ENCODE peak calls at places on chromosomes 5 and 9, in six cellular contexts. One of them, this sample, is unnamed.

GRCh38 chr9:125432715-125433385 is 171.2 kb downstream of the GAPVD1 start:
- DNase-seq in HCT116: no peak
- DNase-seq in GM12878: no peak
- DNase-seq in HepG2: no peak
- DNase-seq in K562: no peak
- DNase-seq in SK-N-SH: no peak
- DNase-seq in this sample: no peak

GRCh38 chr5:159061186-159061796 is 38.4 kb downstream of the EBF1 start:
- DNase-seq in K562: peak
- DNase-seq in HepG2: no peak
- DNase-seq in GM12878: no peak
- DNase-seq in HCT116: no peak
- DNase-seq in SK-N-SH: peak
- DNase-seq in this sample: no peak

GRCh38 chr9:23702311-23702922 is 123.6 kb downstream of the ELAVL2 start:
- DNase-seq in K562: no peak
- DNase-seq in HCT116: no peak
- DNase-seq in SK-N-SH: peak
- DNase-seq in HepG2: no peak
- DNase-seq in GM12878: no peak
- DNase-seq in this sample: no peak

GRCh38 chr5:7659420-7659819 is 191.5 kb downstream of the CFAP90 start:
- DNase-seq in K562: no peak
- DNase-seq in HCT116: no peak
- DNase-seq in HepG2: no peak
- DNase-seq in GM12878: no peak
- DNase-seq in SK-N-SH: no peak
- DNase-seq in this sample: no peak

GRCh38 chr5:13403351-13403750 is 541.1 kb downstream of the DNAH5 start:
- DNase-seq in HepG2: no peak
- DNase-seq in SK-N-SH: no peak
- DNase-seq in HCT116: no peak
- DNase-seq in K562: no peak
- DNase-seq in GM12878: no peak
- DNase-seq in this sample: no peak

GRCh38 chr5:180821538-180821937 is 18.9 kb upstream of the MGAT1 start:
- DNase-seq in GM12878: no peak
- DNase-seq in K562: no peak
- DNase-seq in HepG2: no peak
- DNase-seq in HCT116: no peak
- DNase-seq in SK-N-SH: no peak
- DNase-seq in this sample: no peak

GRCh38 chr9:37732086-37732744 is 21.4 kb upstream of the TRMT10B start:
- DNase-seq in SK-N-SH: peak
- DNase-seq in K562: no peak
- DNase-seq in HepG2: no peak
- DNase-seq in HCT116: no peak
- DNase-seq in GM12878: no peak
- DNase-seq in this sample: no peak

GRCh38 chr9:93655621-93656425 is 79.4 kb downstream of the PHF2 start:
- DNase-seq in SK-N-SH: no peak
- DNase-seq in HCT116: no peak
- DNase-seq in K562: no peak
- DNase-seq in GM12878: no peak
- DNase-seq in HepG2: no peak
- DNase-seq in this sample: no peak

GRCh38 chr5:73066466-73066865 is 53.9 kb upstream of the TMEM171 start:
- DNase-seq in GM12878: no peak
- DNase-seq in SK-N-SH: no peak
- DNase-seq in K562: no peak
- DNase-seq in HepG2: no peak
- DNase-seq in HCT116: no peak
- DNase-seq in this sample: no peak

GRCh38 chr5:141618030-141618803 is 583 bp downstream of the DIAPH1 start:
- DNase-seq in K562: peak
- DNase-seq in HCT116: peak
- DNase-seq in GM12878: no peak
- DNase-seq in HepG2: peak
- DNase-seq in SK-N-SH: peak
- DNase-seq in this sample: peak

GRCh38 chr5:120614512-120614911 is 150.4 kb downstream of the PRR16 start:
- DNase-seq in HepG2: no peak
- DNase-seq in GM12878: no peak
- DNase-seq in HCT116: no peak
- DNase-seq in K562: no peak
- DNase-seq in SK-N-SH: no peak
- DNase-seq in this sample: no peak

GRCh38 chr5:75612211-75612579 is 942 bp downstream of the ANKDD1B start:
- DNase-seq in K562: no peak
- DNase-seq in SK-N-SH: no peak
- DNase-seq in HCT116: no peak
- DNase-seq in HepG2: no peak
- DNase-seq in GM12878: no peak
- DNase-seq in this sample: no peak
- H3K4me3 ChIP-seq in K562: no peak
- H3K4me3 ChIP-seq in SK-N-SH: no peak
- H3K4me3 ChIP-seq in HCT116: no peak
- H3K4me3 ChIP-seq in HepG2: peak
- H3K4me3 ChIP-seq in GM12878: no peak
- H3K4me3 ChIP-seq in this sample: peak

GRCh38 chr9:2465921-2466460 is 155.6 kb upstream of the VLDLR start:
- DNase-seq in HCT116: peak
- DNase-seq in HepG2: peak
- DNase-seq in SK-N-SH: no peak
- DNase-seq in K562: no peak
- DNase-seq in GM12878: peak
- DNase-seq in this sample: peak
- TF ChIP-seq REST in HCT116: no peak
- TF ChIP-seq REST in HepG2: no peak
- TF ChIP-seq REST in SK-N-SH: no peak
- TF ChIP-seq REST in K562: no peak
- TF ChIP-seq REST in GM12878: no peak
- TF ChIP-seq REST in this sample: no peak

GRCh38 chr9:137612741-137613142 is 6.1 kb upstream of the EHMT1 start:
- DNase-seq in HepG2: no peak
- DNase-seq in K562: no peak
- DNase-seq in SK-N-SH: no peak
- DNase-seq in GM12878: no peak
- DNase-seq in HCT116: no peak
- DNase-seq in this sample: no peak
- TF ChIP-seq RAD21 in HepG2: no peak
- TF ChIP-seq RAD21 in K562: no peak
- TF ChIP-seq RAD21 in SK-N-SH: no peak
- TF ChIP-seq RAD21 in GM12878: no peak
- TF ChIP-seq RAD21 in HCT116: no peak
- TF ChIP-seq RAD21 in this sample: no peak

DNA sequence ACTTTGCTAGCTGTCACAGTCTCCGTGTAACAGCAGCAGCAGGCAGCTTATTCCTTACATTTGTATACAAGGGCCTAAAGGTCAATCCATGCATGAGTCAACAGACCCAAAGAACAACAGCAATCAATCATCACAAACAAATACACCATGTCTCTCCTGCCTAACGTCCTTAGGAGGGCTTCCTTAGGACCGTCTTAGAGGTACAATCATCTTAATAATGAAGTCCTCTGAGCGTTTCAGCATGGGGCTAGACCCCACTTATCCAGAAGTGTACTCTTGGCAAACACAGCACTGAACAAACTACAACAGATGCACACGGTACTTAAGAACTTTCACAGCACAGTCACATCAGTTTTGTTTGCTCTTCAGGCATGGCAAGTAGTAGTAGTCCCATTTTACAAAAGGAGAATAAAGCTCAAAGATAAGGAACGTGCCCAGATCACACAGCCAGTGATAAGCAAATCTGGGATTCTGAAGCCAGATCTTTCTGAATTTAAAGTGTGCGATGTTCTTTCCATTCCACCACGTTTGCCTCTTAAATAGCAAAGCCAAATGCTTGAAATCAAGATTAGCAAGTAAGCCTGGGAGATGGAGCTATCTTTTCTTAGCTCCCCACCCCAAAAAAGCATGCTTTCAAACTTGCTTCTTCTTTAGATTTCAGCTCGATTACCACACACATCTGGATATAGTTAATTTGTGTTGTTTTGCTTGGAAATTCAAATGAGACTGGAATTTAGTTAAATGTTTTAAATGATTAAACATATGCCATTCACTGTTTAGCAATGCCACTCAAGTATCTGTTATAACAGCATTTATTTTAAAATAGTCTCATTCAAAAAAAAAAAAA is 24.2 kb downstream of the PSMB7 start:
- DNase-seq in HCT116: no peak
- DNase-seq in SK-N-SH: no peak
- DNase-seq in HepG2: peak
- DNase-seq in K562: peak
- DNase-seq in GM12878: no peak
- DNase-seq in this sample: peak
- H3K4me3 ChIP-seq in HCT116: no peak
- H3K4me3 ChIP-seq in SK-N-SH: no peak
- H3K4me3 ChIP-seq in HepG2: no peak
- H3K4me3 ChIP-seq in K562: no peak
- H3K4me3 ChIP-seq in GM12878: no peak
- H3K4me3 ChIP-seq in this sample: no peak

DNA sequence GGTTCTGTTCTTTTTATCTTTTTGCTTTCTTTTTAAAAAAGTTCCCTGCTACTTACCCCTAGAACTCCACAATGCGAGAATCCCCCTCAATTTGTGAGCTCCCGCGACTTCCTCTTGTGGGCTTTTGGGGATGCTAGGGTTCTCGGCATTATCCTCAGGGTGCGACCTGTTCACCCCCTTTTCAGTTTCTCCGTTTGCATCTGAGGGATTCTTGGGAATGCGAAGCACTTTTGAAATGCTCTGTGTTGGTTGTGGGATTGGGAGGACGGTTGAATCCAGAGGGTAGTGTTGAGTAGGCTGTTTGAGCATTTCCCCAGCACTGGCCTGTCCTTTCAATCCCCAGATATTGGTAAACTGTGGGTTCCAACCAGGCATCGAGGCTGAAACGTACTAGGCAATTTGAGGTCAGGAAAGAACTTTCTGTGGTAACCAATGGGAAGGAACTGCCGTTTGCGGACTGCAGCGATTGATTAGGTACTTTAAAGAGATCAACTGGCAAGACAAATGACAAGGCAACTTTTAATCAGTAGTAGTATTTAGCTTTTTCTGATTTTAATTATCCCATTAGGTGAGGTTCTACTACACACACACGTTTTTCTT is 415 bp downstream of the XRCC4 start:
- DNase-seq in HCT116: no peak
- DNase-seq in GM12878: no peak
- DNase-seq in K562: peak
- DNase-seq in HepG2: peak
- DNase-seq in SK-N-SH: no peak
- DNase-seq in this sample: no peak
- TF ChIP-seq REST in HCT116: no peak
- TF ChIP-seq REST in GM12878: no peak
- TF ChIP-seq REST in K562: no peak
- TF ChIP-seq REST in HepG2: no peak
- TF ChIP-seq REST in SK-N-SH: peak
- TF ChIP-seq REST in this sample: no peak

DNA sequence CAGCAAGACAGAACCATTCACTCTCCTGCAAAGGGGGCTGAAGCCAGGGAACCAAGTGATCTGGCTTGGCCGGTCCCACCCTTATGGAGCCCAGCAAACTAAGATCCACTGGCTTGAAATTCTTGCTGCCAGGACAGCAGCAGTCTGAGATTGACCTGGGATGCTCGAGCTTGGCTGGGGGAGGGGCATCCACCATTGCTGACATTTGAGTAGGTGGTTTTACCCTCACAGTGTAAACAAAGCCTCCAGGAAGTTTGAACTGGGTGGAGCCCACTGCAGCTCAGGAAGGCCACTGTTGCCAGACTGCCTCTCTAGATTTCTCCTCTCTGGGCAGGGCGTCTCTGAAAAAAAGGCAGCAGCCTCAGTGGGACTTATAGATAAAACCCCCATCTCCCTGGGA is 60.5 kb downstream of the TNFSF8 start:
- DNase-seq in HCT116: no peak
- DNase-seq in SK-N-SH: no peak
- DNase-seq in GM12878: no peak
- DNase-seq in HepG2: peak
- DNase-seq in K562: no peak
- DNase-seq in this sample: no peak
- TF ChIP-seq RAD21 in HCT116: no peak
- TF ChIP-seq RAD21 in SK-N-SH: no peak
- TF ChIP-seq RAD21 in GM12878: no peak
- TF ChIP-seq RAD21 in HepG2: no peak
- TF ChIP-seq RAD21 in K562: no peak
- TF ChIP-seq RAD21 in this sample: no peak

DNA sequence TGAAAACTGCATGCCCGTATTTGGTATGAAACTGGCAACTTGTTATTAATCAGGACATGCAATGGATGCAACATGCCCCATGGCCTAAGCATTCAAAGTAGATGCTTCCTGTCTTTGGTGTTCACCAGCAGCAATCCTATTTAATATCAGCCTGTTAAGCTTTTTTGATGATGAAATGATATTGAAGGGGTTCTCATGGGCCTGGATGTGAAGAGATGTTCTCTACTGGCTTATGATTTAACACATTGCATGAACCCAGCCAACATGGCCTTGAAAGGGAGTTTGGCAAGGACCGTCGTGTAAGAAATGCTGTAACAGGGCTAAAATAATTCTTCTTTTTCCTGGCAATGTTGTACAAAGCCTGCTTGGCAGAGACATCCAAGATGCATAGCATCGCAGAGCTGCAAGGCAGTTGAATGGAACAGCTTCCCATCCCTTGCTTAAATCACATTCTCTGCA is 111.2 kb downstream of the SMARCA2 start:
- DNase-seq in K562: no peak
- DNase-seq in GM12878: no peak
- DNase-seq in HepG2: no peak
- DNase-seq in HCT116: no peak
- DNase-seq in SK-N-SH: no peak
- DNase-seq in this sample: no peak
- H3K4me3 ChIP-seq in K562: no peak
- H3K4me3 ChIP-seq in GM12878: no peak
- H3K4me3 ChIP-seq in HepG2: no peak
- H3K4me3 ChIP-seq in HCT116: no peak
- H3K4me3 ChIP-seq in SK-N-SH: no peak
- H3K4me3 ChIP-seq in this sample: no peak

GRCh38 chr9:8917978-8918739 is 1118.6 kb upstream of the DMAC1 start:
- DNase-seq in HepG2: no peak
- DNase-seq in GM12878: no peak
- DNase-seq in SK-N-SH: no peak
- DNase-seq in K562: no peak
- DNase-seq in HCT116: no peak
- DNase-seq in this sample: no peak

DNA sequence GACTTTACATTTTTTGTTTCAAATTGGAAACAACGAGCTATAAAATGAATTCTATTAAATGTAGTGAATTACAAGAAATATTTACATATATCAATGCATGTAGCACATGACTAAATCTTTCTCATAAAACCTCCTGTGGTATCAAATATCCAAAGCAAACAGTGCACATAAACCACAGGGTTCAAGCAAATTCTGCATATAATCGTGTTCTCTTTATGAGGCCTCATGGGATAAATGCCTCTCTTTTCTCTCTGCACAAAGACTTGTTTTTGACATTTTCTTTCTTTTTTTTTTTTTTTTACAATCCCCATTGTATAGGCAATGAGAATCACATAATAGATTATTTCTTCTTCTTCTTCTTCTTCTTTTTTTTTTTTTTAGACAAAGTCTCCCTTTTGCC is 1117.2 kb upstream of the DMAC1 start:
- DNase-seq in HepG2: no peak
- DNase-seq in HCT116: no peak
- DNase-seq in SK-N-SH: no peak
- DNase-seq in K562: no peak
- DNase-seq in GM12878: no peak
- DNase-seq in this sample: no peak
- TF ChIP-seq REST in HepG2: no peak
- TF ChIP-seq REST in HCT116: no peak
- TF ChIP-seq REST in SK-N-SH: no peak
- TF ChIP-seq REST in K562: no peak
- TF ChIP-seq REST in GM12878: no peak
- TF ChIP-seq REST in this sample: no peak

GRCh38 chr9:96256800-96257199 is 45.2 kb downstream of the HSD17B3 start:
- DNase-seq in SK-N-SH: no peak
- DNase-seq in K562: peak
- DNase-seq in HCT116: peak
- DNase-seq in GM12878: no peak
- DNase-seq in HepG2: peak
- DNase-seq in this sample: no peak
- TF ChIP-seq RAD21 in SK-N-SH: no peak
- TF ChIP-seq RAD21 in K562: no peak
- TF ChIP-seq RAD21 in HCT116: no peak
- TF ChIP-seq RAD21 in GM12878: no peak
- TF ChIP-seq RAD21 in HepG2: no peak
- TF ChIP-seq RAD21 in this sample: no peak

This sample was measured in A549.